ENCODE peak calls at places on chromosomes 11 and 22, in eight cellular contexts. P is MM.1S; T is stimulated activated CD8-positive, alpha-beta memory T cell treated with anti-CD3 and anti-CD28 coated beads, Interleukin-12 subunit alpha, Interleukin-12 subunit beta, amount 100 ng/mL, for 1 hour; E is myocyte; D is H9; O is HuH-7.5; J is brain microvascular endothelial cell; Z is AG08395. S is an unnamed sample.

GRCh38 chr11:35735903-35736302 is 73.3 kb downstream of the TRIM44 start:
- DNase-seq in P (no peak), T (no peak), E (peak), D (no peak), O (no peak), J (no peak), Z (no peak), S (no peak)

GRCh38 chr22:33326540-33327295 is 268.5 kb upstream of the SYN3 start:
- DNase-seq in P (no peak), T (no peak), E (no peak), D (no peak), O (no peak), J (no peak), Z (peak), S (no peak)

GRCh38 chr11:96627379-96627778 is 237.6 kb downstream of the JRKL start:
- DNase-seq in P (no peak), T (no peak), E (no peak), D (no peak), O (no peak), J (no peak), Z (no peak), S (no peak)

GRCh38 chr11:129639300-129639699 is 176.3 kb upstream of the TMEM45B start:
- DNase-seq in P (no peak), T (no peak), E (peak), D (no peak), O (no peak), J (peak), Z (peak), S (no peak)

GRCh38 chr11:23570828-23571227 is 710.6 kb upstream of the CCDC179 start:
- DNase-seq in P (no peak), T (no peak), E (no peak), D (no peak), O (no peak), J (peak), Z (no peak), S (no peak)

GRCh38 chr11:59216654-59217640 is 4.2 kb upstream of the MPEG1 start:
- DNase-seq in P (peak), T (no peak), E (no peak), D (no peak), O (no peak), J (no peak), Z (peak), S (no peak)

GRCh38 chr11:75858613-75859012 is 43.6 kb downstream of the UVRAG start:
- DNase-seq in P (no peak), T (no peak), E (peak), D (no peak), O (no peak), J (peak), Z (peak), S (no peak)

GRCh38 chr11:78472905-78473304 is 55.3 kb upstream of the GAB2 start:
- DNase-seq in P (no peak), T (no peak), E (no peak), D (no peak), O (no peak), J (no peak), Z (no peak), S (no peak)

GRCh38 chr11:123640677-123641494 is 13.5 kb downstream of the SCN3B start:
- DNase-seq in P (peak), T (peak), E (peak), D (peak), O (peak), J (peak), Z (peak), S (peak)

GRCh38 chr11:126530416-126530815 is 174.9 kb downstream of the ST3GAL4 start:
- DNase-seq in P (no peak), T (no peak), E (no peak), D (no peak), O (no peak), J (no peak), Z (no peak), S (no peak)

GRCh38 chr11:69094111-69094914 is 45.6 kb downstream of the TPCN2 start:
- DNase-seq in P (no peak), T (no peak), E (no peak), D (no peak), O (no peak), J (no peak), Z (no peak), S (no peak)

GRCh38 chr22:35102663-35103062 is 36.7 kb downstream of the ISX start:
- DNase-seq in P (peak), T (no peak), E (peak), D (peak), O (no peak), J (peak), Z (peak), S (no peak)

GRCh38 chr11:130451261-130452019 is 3.0 kb downstream of the ADAMTS15 start:
- DNase-seq in P (no peak), T (no peak), E (no peak), D (no peak), O (no peak), J (peak), Z (no peak), S (no peak)

GRCh38 chr11:93626038-93626437 is 35.4 kb upstream of the CEP295 start:
- DNase-seq in P (no peak), T (no peak), E (no peak), D (no peak), O (no peak), J (no peak), Z (no peak), S (no peak)

GRCh38 chr11:110968348-110969062 is 256.3 kb upstream of the ARHGAP20 start:
- DNase-seq in P (no peak), T (no peak), E (no peak), D (no peak), O (no peak), J (no peak), Z (no peak), S (no peak)

GRCh38 chr11:134355136-134355535 is 23.3 kb downstream of the GLB1L2 start:
- DNase-seq in P (no peak), T (no peak), E (no peak), D (no peak), O (no peak), J (no peak), Z (no peak), S (no peak)

GRCh38 chr11:120209750-120210650 is 832 bp upstream of the OAF start:
- DNase-seq in P (no peak), T (no peak), E (no peak), D (no peak), O (peak), J (no peak), Z (no peak), S (no peak)

GRCh38 chr22:41504397-41504796 is 35.5 kb downstream of the ACO2 start:
- DNase-seq in P (no peak), T (no peak), E (peak), D (no peak), O (no peak), J (peak), Z (peak), S (no peak)

GRCh38 chr11:75492181-75492820 is 33.4 kb downstream of the GDPD5 start:
- DNase-seq in P (no peak), T (peak), E (no peak), D (peak), O (no peak), J (no peak), Z (no peak), S (no peak)

GRCh38 chr11:33044281-33044680 is 4.9 kb downstream of the TCP11L1 start:
- DNase-seq in P (no peak), T (no peak), E (peak), D (no peak), O (no peak), J (no peak), Z (no peak), S (no peak)

GRCh38 chr22:45968003-45968650 is 8.8 kb downstream of the WNT7B start:
- DNase-seq in P (no peak), T (no peak), E (no peak), D (no peak), O (no peak), J (no peak), Z (no peak), S (no peak)

GRCh38 chr11:19380375-19380774 is 139.6 kb upstream of the E2F8 start:
- DNase-seq in P (no peak), T (no peak), E (peak), D (no peak), O (no peak), J (peak), Z (peak), S (no peak)

GRCh38 chr11:27404427-27404826 is 41.4 kb upstream of the CCDC34 start:
- DNase-seq in P (no peak), T (no peak), E (no peak), D (no peak), O (no peak), J (no peak), Z (no peak), S (no peak)

GRCh38 chr22:42943981-42944380 is 71.0 kb downstream of the PACSIN2 start:
- DNase-seq in P (no peak), T (no peak), E (no peak), D (no peak), O (no peak), J (no peak), Z (no peak), S (no peak)

GRCh38 chr11:26741036-26741435 is 19.2 kb upstream of the SLC5A12 start:
- DNase-seq in P (no peak), T (no peak), E (no peak), D (no peak), O (no peak), J (peak), Z (no peak), S (no peak)

GRCh38 chr11:86869966-86870570 is 69.7 kb downstream of the PRSS23 start:
- DNase-seq in P (peak), T (peak), E (peak), D (peak), O (peak), J (peak), Z (peak), S (peak)

GRCh38 chr22:46035380-46035741 is 58.4 kb upstream of the WNT7B start:
- DNase-seq in P (no peak), T (no peak), E (no peak), D (no peak), O (no peak), J (no peak), Z (no peak), S (no peak)

GRCh38 chr11:113859665-113860064 is 15.7 kb downstream of the USP28 start:
- DNase-seq in P (no peak), T (no peak), E (no peak), D (no peak), O (no peak), J (no peak), Z (no peak), S (peak)

GRCh38 chr22:28222976-28223375 is 303.9 kb upstream of the PITPNB start:
- DNase-seq in P (no peak), T (no peak), E (no peak), D (no peak), O (no peak), J (peak), Z (peak), S (no peak)

GRCh38 chr11:20669833-20670684 is 673 bp downstream of the NELL1 start:
- DNase-seq in P (no peak), T (no peak), E (no peak), D (peak), O (no peak), J (no peak), Z (no peak), S (no peak)